ENCODE peak calls at places on chromosome 21, in six cellular contexts. O, K, U, I, B and R are unnamed samples.

GRCh38 chr21:31893841-31894240 is 21.0 kb downstream of the HUNK start:
- DNase-seq in O (no peak), K (peak; percentile 33), U (no peak), I (no peak), B (no peak), R (no peak)

GRCh38 chr21:32360401-32360981 is 32.3 kb downstream of the URB1 start:
- DNase-seq in O (no peak), K (peak; percentile 18), U (no peak), I (peak; percentile 46), B (no peak), R (no peak)

GRCh38 chr21:22993144-22993543 is 1994.9 kb downstream of the NCAM2 start:
- DNase-seq in O (no peak), K (no peak), U (no peak), I (no peak), B (no peak), R (no peak)

GRCh38 chr21:31557956-31558838 is 101.3 kb upstream of the SOD1 start:
- DNase-seq in O (peak; percentile 23), K (peak; percentile 53), U (no peak), I (peak; percentile 14), B (no peak), R (peak; percentile 55)

GRCh38 chr21:39913651-39914145 is 46.5 kb downstream of the PCP4 start:
- DNase-seq in O (no peak), K (no peak), U (no peak), I (no peak), B (no peak), R (no peak)

GRCh38 chr21:38773108-38774061 is 32.3 kb upstream of the ETS2 start:
- DNase-seq in O (no peak), K (no peak), U (no peak), I (peak; percentile 92), B (peak; percentile 99), R (no peak)

GRCh38 chr21:45845790-45846130 is 135.8 kb upstream of the COL6A1 start:
- DNase-seq in O (no peak), K (peak; percentile 41), U (no peak), I (no peak), B (no peak), R (no peak)

GRCh38 chr21:14308234-14308633 is 74.7 kb downstream of the HSPA13 start:
- DNase-seq in O (no peak), K (no peak), U (no peak), I (no peak), B (no peak), R (no peak)

GRCh38 chr21:40466893-40467483 is 380.0 kb downstream of the DSCAM start:
- DNase-seq in O (no peak), K (no peak), U (no peak), I (peak; percentile 17), B (no peak), R (no peak)

GRCh38 chr21:14259669-14260458 is 43.9 kb downstream of the RBM11 start:
- DNase-seq in O (no peak), K (no peak), U (no peak), I (peak; percentile 65), B (peak; percentile 56), R (no peak)

GRCh38 chr21:45747802-45748445 is 104.4 kb downstream of the PCBP3 start:
- DNase-seq in O (no peak), K (peak; percentile 84), U (no peak), I (peak; percentile 86), B (peak; percentile 51), R (no peak)

GRCh38 chr21:46152939-46153258 is 2.5 kb downstream of the FTCD start:
- DNase-seq in O (no peak), K (no peak), U (no peak), I (no peak), B (no peak), R (no peak)

GRCh38 chr21:32772281-32773047 is 909 bp upstream of the PAXBP1 start:
- DNase-seq in O (peak; percentile 32), K (peak; percentile 70), U (no peak), I (peak; percentile 26), B (peak; percentile 20), R (no peak)

GRCh38 chr21:27586986-27587385 is 620.1 kb upstream of the ADAMTS5 start:
- DNase-seq in O (no peak), K (no peak), U (no peak), I (no peak), B (no peak), R (no peak)

GRCh38 chr21:31732891-31733520 is 1.1 kb upstream of the SCAF4 start:
- DNase-seq in O (no peak), K (peak; percentile 61), U (no peak), I (no peak), B (peak; percentile 35), R (peak; percentile 9)

GRCh38 chr21:31366825-31367224 is 22.8 kb upstream of the TIAM1 start:
- DNase-seq in O (no peak), K (no peak), U (no peak), I (peak; percentile 97), B (peak; percentile 86), R (no peak)

GRCh38 chr21:45551316-45551715 is 9.1 kb upstream of the SLC19A1 start:
- DNase-seq in O (peak; percentile 36), K (no peak), U (no peak), I (peak; percentile 80), B (peak; percentile 91), R (no peak)

GRCh38 chr21:32545948-32546441 is 39.3 kb downstream of the TCP10L start:
- DNase-seq in O (no peak), K (no peak), U (no peak), I (no peak), B (peak; percentile 47), R (no peak)

GRCh38 chr21:32184059-32184458 is 94.8 kb downstream of the MIS18A start:
- DNase-seq in O (no peak), K (peak; percentile 43), U (no peak), I (no peak), B (no peak), R (no peak)

GRCh38 chr21:33761104-33762036 is 119.1 kb downstream of the ITSN1 start:
- DNase-seq in O (no peak), K (peak; percentile 60), U (no peak), I (peak; percentile 76), B (peak; percentile 99), R (no peak)

GRCh38 chr21:45588861-45589491 is 46.7 kb upstream of the SLC19A1 start:
- DNase-seq in O (no peak), K (no peak), U (no peak), I (no peak), B (no peak), R (no peak)

GRCh38 chr21:25427828-25428227 is 179.5 kb downstream of the MRPL39 start:
- DNase-seq in O (no peak), K (no peak), U (no peak), I (no peak), B (no peak), R (no peak)

GRCh38 chr21:26490771-26491170 is 82.3 kb downstream of the CYYR1 start:
- DNase-seq in O (no peak), K (no peak), U (no peak), I (no peak), B (no peak), R (no peak)

GRCh38 chr21:26513212-26513611 is 59.9 kb downstream of the CYYR1 start:
- DNase-seq in O (no peak), K (peak; percentile 67), U (no peak), I (peak; percentile 80), B (no peak), R (no peak)

GRCh38 chr21:46443910-46444309 is 14.8 kb upstream of the DIP2A start:
- DNase-seq in O (no peak), K (no peak), U (no peak), I (no peak), B (no peak), R (no peak)

GRCh38 chr21:27477321-27477720 is 510.4 kb upstream of the ADAMTS5 start:
- DNase-seq in O (no peak), K (no peak), U (no peak), I (no peak), B (peak; percentile 27), R (no peak)

GRCh38 chr21:41147096-41147978 is 20.6 kb upstream of the BACE2 start:
- DNase-seq in O (no peak), K (no peak), U (no peak), I (no peak), B (no peak), R (no peak)

GRCh38 chr21:43305811-43306311 is 121.1 kb downstream of the SIK1 start:
- DNase-seq in O (no peak), K (no peak), U (no peak), I (no peak), B (no peak), R (no peak)

GRCh38 chr21:43357708-43358430 is 69.1 kb downstream of the SIK1 start:
- DNase-seq in O (no peak), K (no peak), U (no peak), I (no peak), B (no peak), R (no peak)

GRCh38 chr21:33059319-33059894 is 10.5 kb upstream of the OLIG1 start:
- DNase-seq in O (no peak), K (no peak), U (no peak), I (peak; percentile 81), B (no peak), R (no peak)

GRCh38 chr21:27060190-27060589 is 93.3 kb upstream of the ADAMTS5 start:
- DNase-seq in O (no peak), K (no peak), U (no peak), I (peak; percentile 38), B (peak; percentile 82), R (no peak)

DNA sequence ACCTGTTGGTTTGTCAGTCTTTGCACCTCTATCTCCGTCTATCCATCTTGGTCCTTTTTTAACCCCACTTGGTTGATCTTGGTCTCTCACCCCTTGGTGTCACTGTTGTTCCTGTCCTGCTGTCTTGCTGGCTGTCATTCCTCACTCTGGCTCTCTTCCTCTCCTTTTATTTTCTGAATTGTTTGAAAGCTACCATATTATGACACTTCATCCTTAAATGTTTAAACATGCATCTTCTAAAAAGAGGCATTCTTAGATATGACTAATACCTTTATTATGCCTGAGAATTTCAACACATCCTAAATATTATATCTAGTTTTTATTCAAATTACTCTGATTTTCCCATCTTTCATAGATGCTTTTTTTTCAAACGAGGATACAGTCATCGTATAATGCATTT is 37.0 kb downstream of the BACH1 start:
- DNase-seq in O (no peak), K (no peak), U (no peak), I (peak; percentile 32), B (peak; percentile 61), R (no peak)
- TF ChIP-seq CTCF in O (no peak), K (no peak), U (no peak), I (no peak), B (no peak), R (no peak)

GRCh38 chr21:15520811-15521643 is 208.8 kb upstream of the USP25 start:
- DNase-seq in O (peak; percentile 1), K (no peak), U (no peak), I (no peak), B (peak; percentile 0), R (no peak)
- TF ChIP-seq CTCF in O (peak; percentile 43), K (no peak), U (no peak), I (no peak), B (peak; percentile 29), R (peak; percentile 42)

GRCh38 chr21:36854391-36854790 is 112.1 kb downstream of the HLCS start:
- DNase-seq in O (no peak), K (no peak), U (no peak), I (peak; percentile 53), B (peak; percentile 34), R (peak; percentile 69)
- TF ChIP-seq CTCF in O (no peak), K (peak; percentile 56), U (peak; percentile 60), I (peak; percentile 56), B (peak; percentile 58), R (peak; percentile 74)

DNA sequence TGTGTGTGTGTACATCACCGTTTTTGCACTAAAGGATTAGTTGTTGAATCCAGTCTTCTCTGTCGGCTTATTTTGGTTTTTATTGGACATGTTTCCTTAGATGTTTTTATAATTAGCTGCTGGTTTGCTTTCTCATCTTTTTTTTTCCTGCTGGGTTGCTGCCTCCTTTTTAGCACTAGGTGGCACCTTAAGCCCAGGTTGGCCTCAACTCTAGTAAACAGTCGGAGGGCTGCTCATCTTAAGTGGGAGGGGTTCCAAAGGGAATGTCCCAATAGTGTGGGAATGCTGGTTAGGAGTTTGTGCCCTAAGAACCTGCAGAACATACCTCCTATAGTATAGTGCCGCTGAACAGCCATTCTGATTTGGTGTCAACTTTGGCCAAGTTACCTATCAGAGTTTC is 570.1 kb upstream of the CXADR start:
- DNase-seq in O (no peak), K (no peak), U (no peak), I (peak; percentile 54), B (peak; percentile 17), R (no peak)
- TF ChIP-seq CTCF in O (no peak), K (peak; percentile 38), U (peak; percentile 55), I (peak; percentile 56), B (peak; percentile 35), R (peak; percentile 45)